ENCODE peak calls at places on chromosome 7, in four cellular contexts. One of them, this sample, is unnamed.

GRCh38 chr7:151051108-151051507 is 2.8 kb downstream of the ASIC3 start:
- DNase-seq in ovary: peak
- DNase-seq in lower leg skin: no peak
- DNase-seq in tibial nerve: no peak
- DNase-seq in this sample: no peak

GRCh38 chr7:36986429-36987362 is 262.4 kb upstream of the AOAH start:
- DNase-seq in ovary: peak
- DNase-seq in lower leg skin: no peak
- DNase-seq in tibial nerve: peak
- DNase-seq in this sample: peak

GRCh38 chr7:157885140-157885539 is 548.3 kb downstream of the DNAJB6 start:
- DNase-seq in ovary: no peak
- DNase-seq in lower leg skin: no peak
- DNase-seq in tibial nerve: no peak
- DNase-seq in this sample: no peak

GRCh38 chr7:106613861-106614560 is 46.9 kb downstream of the CCDC71L start:
- DNase-seq in ovary: no peak
- DNase-seq in lower leg skin: no peak
- DNase-seq in tibial nerve: no peak
- DNase-seq in this sample: no peak

GRCh38 chr7:84196007-84196551 is 1.5 kb upstream of the SEMA3A start:
- DNase-seq in ovary: no peak
- DNase-seq in lower leg skin: no peak
- DNase-seq in tibial nerve: no peak
- DNase-seq in this sample: no peak

GRCh38 chr7:129299889-129300288 is 75.1 kb downstream of the AHCYL2 start:
- DNase-seq in ovary: no peak
- DNase-seq in lower leg skin: no peak
- DNase-seq in tibial nerve: no peak
- DNase-seq in this sample: no peak

GRCh38 chr7:73718905-73719805 is at the start of gene STX1A:
- DNase-seq in ovary: peak
- DNase-seq in lower leg skin: no peak
- DNase-seq in tibial nerve: no peak
- DNase-seq in this sample: no peak

GRCh38 chr7:30069096-30069867 is 41.1 kb downstream of the PLEKHA8 start:
- DNase-seq in ovary: no peak
- DNase-seq in lower leg skin: no peak
- DNase-seq in tibial nerve: no peak
- DNase-seq in this sample: no peak

GRCh38 chr7:5352440-5353010 is 69.8 kb downstream of the SLC29A4 start:
- DNase-seq in ovary: no peak
- DNase-seq in lower leg skin: no peak
- DNase-seq in tibial nerve: no peak
- DNase-seq in this sample: no peak

DNA sequence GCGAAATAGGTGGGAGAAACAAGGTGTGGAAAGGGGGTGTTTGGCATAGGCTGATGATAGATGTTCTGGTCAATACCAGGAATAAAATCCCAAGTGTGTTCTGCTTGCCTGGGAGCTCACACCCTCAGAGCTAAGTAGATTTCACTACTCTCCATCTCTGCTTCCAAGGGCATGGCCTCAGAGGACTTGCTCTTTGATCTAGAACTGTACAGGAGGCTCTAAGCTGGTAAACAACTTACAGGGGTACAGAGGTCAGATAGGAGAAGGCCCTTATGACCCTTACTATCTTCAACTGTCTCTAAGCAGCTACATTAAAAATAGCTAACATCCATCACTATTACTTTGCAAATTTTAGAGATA is 221.5 kb upstream of the KLF14 start:
- DNase-seq in ovary: no peak
- DNase-seq in lower leg skin: no peak
- DNase-seq in tibial nerve: no peak
- DNase-seq in this sample: no peak
- TF ChIP-seq POLR2A in ovary: no peak
- TF ChIP-seq POLR2A in lower leg skin: no peak
- TF ChIP-seq POLR2A in tibial nerve: no peak
- TF ChIP-seq POLR2A in this sample: no peak

DNA sequence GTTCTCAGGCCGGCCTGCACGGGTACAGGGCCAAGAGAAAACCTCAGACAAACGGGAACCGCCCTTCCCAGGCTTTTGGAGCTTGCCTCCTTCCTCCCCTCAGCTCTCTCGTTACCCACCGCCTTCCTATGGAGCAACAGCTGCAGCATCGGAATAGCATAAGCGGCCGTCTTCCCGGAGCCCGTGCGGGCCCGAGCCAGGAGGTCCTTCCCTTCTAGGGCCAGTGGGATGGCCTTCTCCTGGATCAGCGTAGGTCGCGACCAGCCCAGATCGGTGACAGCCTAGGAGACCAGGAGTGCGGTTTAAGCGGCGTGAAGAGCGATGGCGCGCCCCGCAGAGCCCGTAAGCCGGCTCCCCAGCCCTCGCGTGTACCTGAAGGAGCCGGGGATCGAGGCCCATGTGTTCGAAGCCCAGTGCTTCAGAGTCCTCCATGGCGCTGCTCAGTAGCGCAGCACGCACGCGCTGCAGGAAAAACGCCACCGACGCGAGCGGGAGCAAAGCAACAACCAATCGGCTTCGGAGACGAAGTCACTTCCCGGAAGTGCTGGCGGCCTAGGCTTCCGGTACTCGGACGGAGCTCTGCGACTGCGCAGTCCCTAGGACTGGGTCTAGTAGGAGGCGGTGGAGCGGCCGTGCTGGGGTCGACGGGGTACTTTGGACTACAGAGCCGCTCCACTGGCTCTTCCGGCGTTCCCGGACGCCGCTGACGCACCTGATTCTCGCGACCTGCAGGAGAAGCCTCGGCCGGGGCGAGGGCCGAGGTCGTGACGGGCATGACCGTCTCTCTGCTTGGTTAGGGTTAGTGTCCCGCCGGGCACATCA is at the start of gene DDX56:
- DNase-seq in ovary: peak
- DNase-seq in lower leg skin: peak
- DNase-seq in tibial nerve: peak
- DNase-seq in this sample: peak
- TF ChIP-seq POLR2A in ovary: peak
- TF ChIP-seq POLR2A in lower leg skin: peak
- TF ChIP-seq POLR2A in tibial nerve: peak
- TF ChIP-seq POLR2A in this sample: peak

GRCh38 chr7:90403174-90404113 is at the start of gene CLDN12:
- DNase-seq in ovary: peak
- DNase-seq in lower leg skin: peak
- DNase-seq in tibial nerve: peak
- DNase-seq in this sample: peak
- TF ChIP-seq POLR2A in ovary: peak
- TF ChIP-seq POLR2A in lower leg skin: no peak
- TF ChIP-seq POLR2A in tibial nerve: peak
- TF ChIP-seq POLR2A in this sample: no peak

GRCh38 chr7:44112997-44113763 is 9.0 kb downstream of the AEBP1 start:
- DNase-seq in ovary: no peak
- DNase-seq in lower leg skin: no peak
- DNase-seq in tibial nerve: no peak
- DNase-seq in this sample: no peak
- TF ChIP-seq POLR2A in ovary: no peak
- TF ChIP-seq POLR2A in lower leg skin: no peak
- TF ChIP-seq POLR2A in tibial nerve: no peak
- TF ChIP-seq POLR2A in this sample: no peak

DNA sequence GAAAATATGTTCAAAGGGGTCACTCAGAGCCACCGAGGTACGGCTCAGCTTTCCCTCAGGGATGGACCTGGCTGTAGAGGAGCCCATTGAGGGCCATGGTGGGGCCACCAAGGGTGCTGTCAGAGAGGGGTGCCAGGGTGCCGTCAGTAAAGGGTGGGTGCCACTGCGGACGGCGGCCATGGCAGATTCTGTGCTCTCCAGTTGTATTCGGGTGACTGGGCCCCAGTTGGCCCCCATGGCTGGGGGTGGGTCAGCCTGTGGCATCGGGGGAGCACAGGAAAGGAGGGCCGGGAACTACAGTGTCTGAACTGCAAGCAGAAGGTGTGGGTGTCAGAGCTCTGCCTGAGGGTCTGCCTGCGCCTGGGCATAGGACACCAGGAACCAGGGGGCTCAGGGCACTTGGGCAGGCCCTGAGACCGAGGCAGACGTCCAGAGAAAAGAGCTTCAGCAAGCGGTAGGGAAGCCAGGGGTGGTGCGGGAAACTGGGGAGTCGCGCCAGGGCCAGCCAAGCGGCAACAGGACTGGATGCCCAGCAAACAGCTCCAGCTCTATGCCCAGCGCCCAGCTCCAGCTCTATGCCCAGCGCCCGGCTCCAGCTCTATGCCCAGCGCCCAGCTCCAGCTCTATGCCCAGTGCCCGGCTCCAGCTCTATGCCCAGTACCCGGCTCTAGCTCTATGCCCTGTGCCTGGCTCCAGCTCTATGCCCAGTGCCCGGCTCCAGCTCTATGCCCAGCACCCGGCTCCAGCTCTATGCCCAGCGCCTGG is 502.3 kb upstream of the FOXK1 start:
- DNase-seq in ovary: no peak
- DNase-seq in lower leg skin: no peak
- DNase-seq in tibial nerve: no peak
- DNase-seq in this sample: no peak
- TF ChIP-seq POLR2A in ovary: no peak
- TF ChIP-seq POLR2A in lower leg skin: no peak
- TF ChIP-seq POLR2A in tibial nerve: no peak
- TF ChIP-seq POLR2A in this sample: no peak

GRCh38 chr7:78019457-78020130 is 221.0 kb downstream of the PHTF2 start:
- DNase-seq in ovary: peak
- DNase-seq in lower leg skin: peak
- DNase-seq in tibial nerve: peak
- DNase-seq in this sample: peak
- TF ChIP-seq POLR2A in ovary: peak
- TF ChIP-seq POLR2A in lower leg skin: no peak
- TF ChIP-seq POLR2A in tibial nerve: peak
- TF ChIP-seq POLR2A in this sample: peak

GRCh38 chr7:631291-631711 is 95.2 kb upstream of the DNAAF5 start:
- DNase-seq in ovary: no peak
- DNase-seq in lower leg skin: no peak
- DNase-seq in tibial nerve: no peak
- DNase-seq in this sample: no peak
- TF ChIP-seq POLR2A in ovary: no peak
- TF ChIP-seq POLR2A in lower leg skin: no peak
- TF ChIP-seq POLR2A in tibial nerve: no peak
- TF ChIP-seq POLR2A in this sample: no peak

This sample was measured in suprapubic skin.